ENCODE peak calls at places on chromosomes 2 and 18, in four cellular contexts. A is lung; Q is naive thymus-derived CD4-positive, alpha-beta T cell; R is lower lobe of right lung. L is an unnamed sample. For H3K4me1, the result is how much of the 10 kb centered on the place peaks cover.

GRCh38 chr2:223047260-223047761 is 4.7 kb upstream of the KCNE4 start:
- DNase-seq in Q (no peak), R (no peak), A (no peak), L (no peak)

GRCh38 chr2:157443795-157444642 is at the start of gene CYTIP:
- DNase-seq in Q (peak), A (peak), R (peak), L (peak)

GRCh38 chr2:152506843-152507242 is 171.9 kb downstream of the FMNL2 start:
- DNase-seq in R (no peak), Q (no peak), A (no peak), L (no peak)

GRCh38 chr2:40227200-40227599 is 224.7 kb downstream of the SLC8A1 start:
- DNase-seq in R (no peak), Q (no peak), A (no peak), L (no peak)

GRCh38 chr2:163554864-163555263 is 180.9 kb downstream of the FIGN start:
- DNase-seq in Q (no peak), R (no peak), A (no peak), L (no peak)

GRCh38 chr2:85772019-85772745 is 18.4 kb downstream of the ATOH8 start:
- DNase-seq in Q (no peak), R (peak), A (peak), L (no peak)

GRCh38 chr2:48110497-48110896 is 204.2 kb upstream of the FBXO11 start:
- DNase-seq in A (no peak), R (no peak), Q (no peak), L (no peak)

GRCh38 chr2:225288986-225289385 is 110.5 kb upstream of the NYAP2 start:
- DNase-seq in Q (no peak), R (no peak), A (no peak), L (no peak)

GRCh38 chr2:238003234-238004032 is 36.6 kb downstream of the UBE2F start:
- DNase-seq in Q (peak), A (no peak), R (no peak), L (no peak)

GRCh38 chr2:57862153-57862552 is 184.5 kb upstream of the VRK2 start:
- DNase-seq in R (no peak), A (no peak), Q (no peak), L (no peak)

GRCh38 chr18:72409923-72410322 is 134.2 kb downstream of the CBLN2 start:
- DNase-seq in Q (no peak), R (no peak), A (no peak), L (no peak)

GRCh38 chr2:237488901-237489860 is 2.1 kb downstream of the MLPH start:
- DNase-seq in R (no peak), Q (no peak), A (no peak), L (no peak)

DNA sequence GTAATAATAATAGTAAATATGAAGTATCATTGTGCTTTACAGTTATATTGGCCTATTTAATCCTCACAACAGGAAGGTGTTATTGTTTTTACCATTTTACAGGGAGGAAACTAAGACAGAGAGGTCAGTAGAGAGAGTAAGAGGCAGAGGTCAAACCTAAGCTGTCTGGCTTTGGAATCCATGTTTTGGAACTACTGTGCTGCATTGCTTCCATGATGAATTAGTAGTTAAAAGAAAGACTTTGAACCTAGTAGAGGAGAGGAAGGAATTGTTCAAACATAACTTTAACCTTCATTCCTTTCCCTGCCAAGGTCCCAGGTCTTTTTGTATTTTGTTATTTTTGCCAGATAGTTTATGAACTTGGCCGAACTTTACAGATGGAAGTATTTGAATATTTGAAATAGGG is 80.9 kb downstream of the PHLPP1 start:
- DNase-seq in Q (no peak), A (no peak), R (no peak), L (no peak)
- H3K4me1 ChIP-seq in Q (under half), A (under half), R (under half), L (under half)

GRCh38 chr2:239274391-239275001 is 126.3 kb downstream of the HDAC4 start:
- DNase-seq in Q (no peak), A (no peak), R (no peak), L (no peak)
- H3K4me3 ChIP-seq in Q (peak), A (no peak), R (peak), L (peak)

GRCh38 chr2:234983011-234983726 is 31.4 kb downstream of the SH3BP4 start:
- DNase-seq in R (no peak), A (no peak), Q (no peak), L (no peak)
- H3K4me1 ChIP-seq in R (half or more), A (under half), Q (under half), L (under half)

GRCh38 chr2:232416521-232417470 is 10.2 kb downstream of the ALPG start:
- DNase-seq in Q (no peak), A (no peak), R (peak), L (no peak)
- H3K4me3 ChIP-seq in Q (no peak), A (no peak), R (no peak), L (no peak)

GRCh38 chr18:31247574-31248199 is 70.3 kb upstream of the DSG1 start:
- DNase-seq in Q (no peak), R (no peak), A (no peak), L (no peak)

GRCh38 chr18:31244737-31245432 is 73.1 kb upstream of the DSG1 start:
- DNase-seq in R (no peak), A (no peak), Q (no peak), L (no peak)

GRCh38 chr18:31248783-31249521 is 69.0 kb upstream of the DSG1 start:
- DNase-seq in R (no peak), A (no peak), Q (no peak), L (no peak)

GRCh38 chr18:31245820-31246219 is 72.1 kb upstream of the DSG1 start:
- DNase-seq in R (no peak), A (no peak), Q (no peak), L (no peak)

GRCh38 chr18:31246460-31246859 is 71.5 kb upstream of the DSG1 start:
- DNase-seq in Q (no peak), R (no peak), A (no peak), L (no peak)
- H3K4me1 ChIP-seq in Q (under half), R (under half), A (under half), L (under half)

GRCh38 chr2:179104736-179105135 is 54.8 kb upstream of the CCDC141 start:
- DNase-seq in Q (no peak), R (no peak), A (no peak), L (no peak)

GRCh38 chr2:179107737-179108136 is 57.8 kb upstream of the CCDC141 start:
- DNase-seq in R (no peak), A (no peak), Q (no peak), L (no peak)

GRCh38 chr2:179106342-179107178 is 56.6 kb upstream of the CCDC141 start:
- DNase-seq in A (peak), R (no peak), Q (no peak), L (no peak)

GRCh38 chr2:179107179-179107541 is 57.2 kb upstream of the CCDC141 start:
- DNase-seq in Q (no peak), R (no peak), A (no peak), L (no peak)
- H3K4me3 ChIP-seq in Q (no peak), R (no peak), A (no peak), L (no peak)

GRCh38 chr2:96204836-96205235 is 3.8 kb downstream of the STARD7 start:
- DNase-seq in A (no peak), R (no peak), Q (no peak), L (no peak)

GRCh38 chr2:96207073-96207777 is 1.4 kb downstream of the STARD7 start:
- DNase-seq in Q (no peak), A (no peak), R (no peak), L (no peak)

GRCh38 chr2:96205238-96205637 is 3.4 kb downstream of the STARD7 start:
- DNase-seq in R (no peak), A (no peak), Q (no peak), L (no peak)

GRCh38 chr2:96207778-96208143 is 866 bp downstream of the STARD7 start:
- DNase-seq in Q (no peak), A (no peak), R (no peak), L (no peak)

DNA sequence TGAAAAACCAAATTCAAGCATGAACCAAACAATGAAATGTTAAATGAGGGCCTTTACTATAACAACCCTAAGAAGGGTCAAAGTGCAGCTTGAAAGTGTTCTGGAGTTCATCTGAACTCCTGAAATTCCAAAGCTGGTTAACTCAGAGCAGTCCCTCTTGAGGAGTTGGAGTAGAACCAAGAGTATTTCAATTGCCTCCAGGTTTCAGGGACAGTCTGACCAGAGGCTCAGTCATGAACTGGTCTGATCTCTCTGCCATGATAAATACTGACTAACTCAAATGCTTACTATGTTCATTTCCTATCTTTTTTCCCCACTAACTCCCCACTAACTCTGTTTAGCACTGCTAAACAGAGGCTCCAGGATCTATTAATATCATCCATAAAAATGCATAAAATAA is 2.7 kb downstream of the STARD7 start:
- DNase-seq in R (no peak), A (no peak), Q (no peak), L (no peak)
- H3K4me1 ChIP-seq in R (half or more), A (under half), Q (under half), L (half or more)

GRCh38 chr2:75277111-75277510 is 77.8 kb upstream of the TACR1 start:
- DNase-seq in Q (no peak), R (no peak), A (no peak), L (no peak)
- H3K4me3 ChIP-seq in Q (no peak), R (no peak), A (no peak), L (no peak)

L was measured in CD8-positive, alpha-beta T cell.